ENCODE peak calls at places on chromosome 19, in six cellular contexts. One of them, this sample, is unnamed.

GRCh38 chr19:18418034-18418724 is 1.0 kb upstream of the SSBP4 start:
- DNase-seq in naive thymus-derived CD4-positive, alpha-beta T cell: no peak
- DNase-seq in ACHN: no peak
- DNase-seq in NCI-H1694: no peak
- DNase-seq in T-helper 17 cell: no peak
- DNase-seq in hypothalamus: no peak
- DNase-seq in this sample: no peak

GRCh38 chr19:48685583-48685982 is 10.2 kb upstream of the FUT2 start:
- DNase-seq in NCI-H1694: no peak
- DNase-seq in naive thymus-derived CD4-positive, alpha-beta T cell: no peak
- DNase-seq in ACHN: no peak
- DNase-seq in T-helper 17 cell: no peak
- DNase-seq in hypothalamus: no peak
- DNase-seq in this sample: no peak

GRCh38 chr19:11737964-11738745 is 591 bp downstream of the ZNF823 start:
- DNase-seq in ACHN: peak; percentile 67
- DNase-seq in T-helper 17 cell: no peak
- DNase-seq in hypothalamus: no peak
- DNase-seq in naive thymus-derived CD4-positive, alpha-beta T cell: no peak
- DNase-seq in NCI-H1694: no peak
- DNase-seq in this sample: no peak

GRCh38 chr19:2446390-2446789 is 10.4 kb downstream of the LMNB2 start:
- DNase-seq in T-helper 17 cell: no peak
- DNase-seq in NCI-H1694: no peak
- DNase-seq in hypothalamus: no peak
- DNase-seq in naive thymus-derived CD4-positive, alpha-beta T cell: peak; percentile 40
- DNase-seq in ACHN: no peak
- DNase-seq in this sample: no peak

GRCh38 chr19:9709305-9709704 is 34.4 kb upstream of the ZNF562 start:
- DNase-seq in ACHN: no peak
- DNase-seq in T-helper 17 cell: no peak
- DNase-seq in naive thymus-derived CD4-positive, alpha-beta T cell: no peak
- DNase-seq in hypothalamus: no peak
- DNase-seq in NCI-H1694: no peak
- DNase-seq in this sample: no peak

GRCh38 chr19:38697197-38697596 is 47.1 kb downstream of the CAPN12 start:
- DNase-seq in naive thymus-derived CD4-positive, alpha-beta T cell: no peak
- DNase-seq in ACHN: no peak
- DNase-seq in NCI-H1694: no peak
- DNase-seq in T-helper 17 cell: no peak
- DNase-seq in hypothalamus: no peak
- DNase-seq in this sample: no peak

GRCh38 chr19:40389404-40390083 is 437 bp downstream of the HIPK4 start:
- DNase-seq in T-helper 17 cell: no peak
- DNase-seq in naive thymus-derived CD4-positive, alpha-beta T cell: no peak
- DNase-seq in hypothalamus: no peak
- DNase-seq in ACHN: no peak
- DNase-seq in NCI-H1694: no peak
- DNase-seq in this sample: no peak

GRCh38 chr19:39178296-39179006 is 18.3 kb upstream of the NCCRP1 start:
- DNase-seq in NCI-H1694: no peak
- DNase-seq in hypothalamus: no peak
- DNase-seq in T-helper 17 cell: no peak
- DNase-seq in naive thymus-derived CD4-positive, alpha-beta T cell: no peak
- DNase-seq in ACHN: no peak
- DNase-seq in this sample: no peak

GRCh38 chr19:3268326-3268725 is 43.9 kb downstream of the CELF5 start:
- DNase-seq in hypothalamus: no peak
- DNase-seq in T-helper 17 cell: no peak
- DNase-seq in naive thymus-derived CD4-positive, alpha-beta T cell: no peak
- DNase-seq in NCI-H1694: no peak
- DNase-seq in ACHN: no peak
- DNase-seq in this sample: no peak

GRCh38 chr19:49770529-49770928 is 3.7 kb downstream of the AP2A1 start:
- DNase-seq in NCI-H1694: no peak
- DNase-seq in T-helper 17 cell: no peak
- DNase-seq in ACHN: no peak
- DNase-seq in naive thymus-derived CD4-positive, alpha-beta T cell: no peak
- DNase-seq in hypothalamus: no peak
- DNase-seq in this sample: no peak

GRCh38 chr19:7933828-7934725 is 8.1 kb upstream of the CTXN1 start:
- DNase-seq in NCI-H1694: no peak
- DNase-seq in T-helper 17 cell: no peak
- DNase-seq in hypothalamus: no peak
- DNase-seq in naive thymus-derived CD4-positive, alpha-beta T cell: no peak
- DNase-seq in ACHN: no peak
- DNase-seq in this sample: no peak

GRCh38 chr19:35077411-35078223 is 36.1 kb downstream of the HPN start:
- DNase-seq in naive thymus-derived CD4-positive, alpha-beta T cell: no peak
- DNase-seq in T-helper 17 cell: no peak
- DNase-seq in NCI-H1694: no peak
- DNase-seq in ACHN: no peak
- DNase-seq in hypothalamus: no peak
- DNase-seq in this sample: no peak

GRCh38 chr19:28705008-28705407 is 507.9 kb downstream of the UQCRFS1 start:
- DNase-seq in ACHN: peak; percentile 88
- DNase-seq in hypothalamus: no peak
- DNase-seq in T-helper 17 cell: no peak
- DNase-seq in NCI-H1694: no peak
- DNase-seq in naive thymus-derived CD4-positive, alpha-beta T cell: no peak
- DNase-seq in this sample: peak; percentile 18

GRCh38 chr19:27774827-27775226 is 1438.1 kb downstream of the UQCRFS1 start:
- DNase-seq in ACHN: peak; percentile 42
- DNase-seq in hypothalamus: no peak
- DNase-seq in naive thymus-derived CD4-positive, alpha-beta T cell: no peak
- DNase-seq in T-helper 17 cell: no peak
- DNase-seq in NCI-H1694: no peak
- DNase-seq in this sample: no peak

GRCh38 chr19:46218160-46218559 is 11.4 kb upstream of the IGFL1 start:
- DNase-seq in T-helper 17 cell: no peak
- DNase-seq in ACHN: peak; percentile 58
- DNase-seq in NCI-H1694: no peak
- DNase-seq in naive thymus-derived CD4-positive, alpha-beta T cell: no peak
- DNase-seq in hypothalamus: no peak
- DNase-seq in this sample: no peak

GRCh38 chr19:36163813-36164212 is 11.6 kb upstream of the COX7A1 start:
- DNase-seq in T-helper 17 cell: no peak
- DNase-seq in hypothalamus: no peak
- DNase-seq in NCI-H1694: no peak
- DNase-seq in ACHN: no peak
- DNase-seq in naive thymus-derived CD4-positive, alpha-beta T cell: no peak
- DNase-seq in this sample: no peak

GRCh38 chr19:853014-853553 is 981 bp downstream of the ELANE start:
- DNase-seq in hypothalamus: no peak
- DNase-seq in T-helper 17 cell: no peak
- DNase-seq in ACHN: no peak
- DNase-seq in NCI-H1694: no peak
- DNase-seq in naive thymus-derived CD4-positive, alpha-beta T cell: no peak
- DNase-seq in this sample: no peak

GRCh38 chr19:47729468-47729798 is 15.9 kb upstream of the NOP53 start:
- DNase-seq in NCI-H1694: no peak
- DNase-seq in hypothalamus: no peak
- DNase-seq in T-helper 17 cell: no peak
- DNase-seq in ACHN: peak; percentile 86
- DNase-seq in naive thymus-derived CD4-positive, alpha-beta T cell: no peak
- DNase-seq in this sample: no peak

This sample was measured in brain pericyte.